ENCODE peak calls at places on chromosomes 2 and 18, in four cellular contexts. P is lower lobe of right lung, C is endothelial cell, K is testis. Q is an unnamed sample.

GRCh38 chr18:7617738-7618422 is 50.8 kb downstream of the PTPRM start:
- DNase-seq in P (no peak), C (no peak), K (peak), Q (peak)

GRCh38 chr2:181326605-181327004 is 130.6 kb upstream of the ITGA4 start:
- DNase-seq in P (no peak), C (no peak), K (no peak), Q (no peak)

GRCh38 chr2:229586746-229587705 is 127.3 kb downstream of the DNER start:
- DNase-seq in P (peak), C (peak), K (peak), Q (peak)

GRCh38 chr2:233513953-233514655 is 52.5 kb downstream of the USP40 start:
- DNase-seq in P (no peak), C (no peak), K (no peak), Q (no peak)

GRCh38 chr2:12663306-12664037 is 53.3 kb upstream of the TRIB2 start:
- DNase-seq in P (no peak), C (no peak), K (peak), Q (no peak)

GRCh38 chr2:160515120-160515519 is 21.5 kb upstream of the RBMS1 start:
- DNase-seq in P (no peak), C (no peak), K (no peak), Q (no peak)

GRCh38 chr2:46367286-46367685 is 70.1 kb downstream of the EPAS1 start:
- DNase-seq in P (no peak), C (no peak), K (no peak), Q (no peak)

GRCh38 chr18:40208951-40209350 is 1746.1 kb upstream of the PIK3C3 start:
- DNase-seq in P (no peak), C (no peak), K (no peak), Q (no peak)

GRCh38 chr2:131413785-131414184 is 49.8 kb upstream of the RAB6D start:
- DNase-seq in P (no peak), C (no peak), K (no peak), Q (no peak)

GRCh38 chr2:37919631-37920032 is 5.5 kb upstream of the RMDN2 start:
- DNase-seq in P (no peak), C (no peak), K (peak), Q (no peak)

GRCh38 chr2:232925769-232926163 is 55.7 kb downstream of the SNORC start:
- DNase-seq in P (no peak), C (no peak), K (no peak), Q (no peak)

GRCh38 chr2:62291052-62291451 is 95.1 kb downstream of the B3GNT2 start:
- DNase-seq in P (no peak), C (no peak), K (no peak), Q (no peak)

GRCh38 chr2:30488012-30488659 is 41.1 kb downstream of the LCLAT1 start:
- DNase-seq in P (no peak), C (no peak), K (no peak), Q (no peak)

GRCh38 chr2:231707625-231708049 is 688 bp upstream of the PTMA start:
- DNase-seq in P (no peak), C (peak), K (no peak), Q (no peak)

GRCh38 chr2:105760639-105761337 is 16.1 kb downstream of the NCK2 start:
- DNase-seq in P (no peak), C (no peak), K (no peak), Q (no peak)

GRCh38 chr18:9070212-9070611 is 32.3 kb upstream of the NDUFV2 start:
- DNase-seq in P (no peak), C (no peak), K (no peak), Q (no peak)

GRCh38 chr2:240155080-240156025 is 14.9 kb upstream of the OTOS start:
- DNase-seq in P (no peak), C (no peak), K (no peak), Q (no peak)

GRCh38 chr2:124317628-124318027 is 292.5 kb downstream of the CNTNAP5 start:
- DNase-seq in P (no peak), C (no peak), K (no peak), Q (no peak)

GRCh38 chr2:236939271-236939670 is 146.4 kb upstream of the COPS8 start:
- DNase-seq in P (no peak), C (no peak), K (no peak), Q (no peak)

GRCh38 chr2:2507471-2507997 is 176.5 kb upstream of the MYT1L start:
- DNase-seq in P (no peak), C (no peak), K (no peak), Q (no peak)